ENCODE peak calls at places on chromosomes 5 and 9, in ten cellular contexts. B is heart right ventricle, M is tibial artery, L is heart left ventricle, V is PC-3, Z is HCT116, F is lung, X is DND-41, E is iPS DF 6.9, C is astrocyte. R is an unnamed sample. For H3K36me3, the result is how much of the 10 kb centered on the place peaks cover.

GRCh38 chr5:93150311-93151012 is 430.6 kb downstream of the NR2F1-AS1 start:
- DNase-seq in V (peak), M (no peak), B (no peak), C (no peak), X (no peak), E (no peak), Z (no peak), L (no peak), F (no peak), R (no peak)

GRCh38 chr9:15243086-15243485 is 63.9 kb downstream of the TTC39B start:
- DNase-seq in M (no peak), L (no peak), X (no peak), E (no peak), F (no peak), B (no peak), Z (no peak), C (peak), V (no peak), R (no peak)

GRCh38 chr9:95182854-95183563 is 134.5 kb downstream of the FANCC start:
- DNase-seq in C (no peak), Z (no peak), L (no peak), V (no peak), M (no peak), X (no peak), F (no peak), B (no peak), E (peak), R (no peak)

GRCh38 chr5:137218471-137218870 is 280.7 kb downstream of the SPOCK1 start:
- DNase-seq in F (no peak), Z (no peak), E (no peak), V (peak), L (no peak), M (no peak), C (peak), B (no peak), X (no peak), R (no peak)

GRCh38 chr5:176596689-176597416 is 13.1 kb downstream of the GPRIN1 start:
- DNase-seq in F (no peak), M (no peak), X (no peak), B (peak), E (no peak), L (peak), Z (no peak), V (no peak), C (no peak), R (no peak)

GRCh38 chr5:149215478-149216042 is 56.1 kb upstream of the AFAP1L1 start:
- DNase-seq in E (no peak), L (peak), V (peak), M (peak), F (no peak), Z (no peak), C (peak), X (no peak), B (peak), R (peak)

GRCh38 chr5:178291969-178292825 is 59.6 kb upstream of the PHYKPL start:
- DNase-seq in L (no peak), V (no peak), B (peak), E (no peak), M (peak), Z (no peak), C (no peak), F (no peak), X (no peak), R (peak)

GRCh38 chr5:114412509-114413171 is 50.8 kb downstream of the KCNN2 start:
- DNase-seq in Z (peak), M (no peak), C (peak), F (no peak), B (no peak), E (no peak), L (no peak), V (peak), X (no peak), R (no peak)

GRCh38 chr9:134899818-134900325 is 17.8 kb downstream of the FCN1 start:
- DNase-seq in M (peak), B (no peak), Z (no peak), E (no peak), L (no peak), V (no peak), X (no peak), C (no peak), F (no peak), R (no peak)

GRCh38 chr5:89878140-89878570 is 531.4 kb downstream of the CETN3 start:
- DNase-seq in L (no peak), X (no peak), Z (peak), B (no peak), C (peak), F (no peak), M (no peak), V (peak), E (no peak), R (no peak)

GRCh38 chr9:128532581-128532980 is 19.8 kb upstream of the SPTAN1 start:
- DNase-seq in X (no peak), F (no peak), M (no peak), Z (no peak), E (no peak), V (no peak), L (no peak), B (no peak), C (no peak), R (no peak)

GRCh38 chr5:11182441-11183080 is 421.5 kb upstream of the DAP start:
- DNase-seq in E (peak), C (peak), L (no peak), X (no peak), F (no peak), V (peak), Z (peak), M (no peak), B (no peak), R (no peak)

GRCh38 chr9:110095776-110096175 is 112.2 kb downstream of the C9orf152 start:
- DNase-seq in L (no peak), Z (no peak), F (no peak), C (peak), E (no peak), X (no peak), B (no peak), V (no peak), M (no peak), R (no peak)

GRCh38 chr9:1231998-1232919 is 182.1 kb downstream of the DMRT2 start:
- DNase-seq in L (peak), Z (no peak), E (no peak), M (peak), X (no peak), V (peak), B (peak), C (peak), F (peak), R (peak)

GRCh38 chr5:120146787-120147186 is 317.3 kb upstream of the PRR16 start:
- DNase-seq in L (no peak), X (no peak), C (no peak), F (no peak), M (no peak), Z (no peak), E (no peak), V (peak), B (no peak), R (no peak)

GRCh38 chr9:132730054-132731033 is 60.1 kb downstream of the GTF3C4 start:
- DNase-seq in X (no peak), M (no peak), F (no peak), C (no peak), B (no peak), Z (no peak), E (no peak), V (no peak), L (no peak), R (peak)

GRCh38 chr9:126291925-126292324 is 34.7 kb upstream of the MVB12B start:
- DNase-seq in V (no peak), C (no peak), L (no peak), Z (no peak), F (no peak), B (no peak), E (no peak), M (no peak), X (no peak), R (no peak)

GRCh38 chr5:107184066-107184465 is 486.7 kb downstream of the EFNA5 start:
- DNase-seq in Z (no peak), X (no peak), M (no peak), B (no peak), C (no peak), L (no peak), E (no peak), V (peak), F (no peak), R (no peak)

GRCh38 chr9:109639666-109640231 is 140.2 kb upstream of the PALM2AKAP2 start:
- DNase-seq in V (no peak), L (no peak), B (no peak), Z (no peak), F (no peak), E (no peak), X (no peak), C (no peak), M (no peak), R (no peak)

DNA sequence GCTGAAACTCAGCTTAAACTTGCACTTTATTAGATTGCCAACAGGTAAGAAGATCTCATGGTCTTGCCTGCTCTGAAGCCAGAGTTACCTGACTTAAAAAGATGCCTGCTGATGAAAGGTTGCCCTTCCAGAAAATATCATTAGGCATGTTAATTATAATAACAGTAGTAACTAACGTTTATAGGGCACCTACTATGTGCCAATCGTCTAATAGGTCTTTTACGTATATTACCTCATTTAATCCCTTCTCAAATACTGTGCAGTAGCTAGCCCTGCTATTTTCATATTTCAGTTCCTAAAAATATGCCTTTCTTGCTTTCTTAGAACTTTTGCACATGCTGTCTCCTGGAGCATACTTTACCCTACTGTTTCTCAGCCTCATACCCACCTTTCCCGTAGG is 40.1 kb downstream of the TGFBR1 start:
- DNase-seq in C (no peak), M (no peak), B (no peak), E (no peak), X (no peak), Z (no peak), V (no peak), L (no peak), F (no peak), R (no peak)
- H3K36me3 ChIP-seq in C (under half), M (half or more), B (under half), E (under half), X (half or more), Z (under half), V (under half), L (under half), F (under half), R (under half)

GRCh38 chr9:137818286-137818685 is 59.3 kb upstream of the CACNA1B start:
- DNase-seq in V (no peak), E (no peak), Z (no peak), X (no peak), M (no peak), B (no peak), F (no peak), L (no peak), C (no peak), R (no peak)
- H3K36me3 ChIP-seq in V (under half), E (under half), Z (under half), X (half or more), M (half or more), B (under half), F (under half), L (under half), C (under half), R (half or more)

DNA sequence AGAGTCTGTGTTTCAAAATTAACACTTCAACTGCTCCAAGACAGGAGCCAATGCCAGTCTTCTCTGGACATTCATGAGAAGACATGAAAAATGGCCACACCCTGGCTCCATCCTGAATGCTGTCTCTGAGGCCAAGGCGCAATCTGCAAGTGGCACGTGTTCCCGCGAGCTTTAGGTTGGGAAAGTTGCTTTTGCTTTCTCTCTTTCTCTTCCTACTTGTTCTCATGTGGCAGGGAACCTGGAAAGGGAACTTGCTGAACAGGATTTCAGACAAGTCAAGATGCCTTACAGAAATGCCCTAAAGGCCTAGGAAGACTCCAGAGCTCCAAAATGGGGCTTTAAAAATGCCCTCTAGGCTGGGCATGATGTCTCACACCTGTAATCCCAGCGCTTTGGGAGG is 91.9 kb upstream of the OTULINL start:
- DNase-seq in L (no peak), E (no peak), V (peak), X (no peak), C (no peak), B (no peak), M (no peak), F (no peak), Z (no peak), R (no peak)
- H3K36me3 ChIP-seq in L (under half), E (under half), V (half or more), X (under half), C (half or more), B (under half), M (half or more), F (under half), Z (under half), R (half or more)

GRCh38 chr9:24712190-24712589 is 166.5 kb upstream of the IZUMO3 start:
- DNase-seq in F (no peak), B (no peak), X (no peak), M (no peak), Z (no peak), C (no peak), V (no peak), E (no peak), L (no peak), R (no peak)
- H3K36me3 ChIP-seq in F (under half), B (under half), X (under half), M (under half), Z (under half), C (under half), V (under half), E (under half), L (under half), R (under half)

GRCh38 chr5:138554143-138554542 is 11.1 kb upstream of the ETF1 start:
- DNase-seq in C (no peak), E (no peak), X (no peak), L (no peak), F (no peak), Z (no peak), B (no peak), M (no peak), V (no peak), R (no peak)

GRCh38 chr5:138553437-138554095 is 10.5 kb upstream of the ETF1 start:
- DNase-seq in B (no peak), C (no peak), L (no peak), X (no peak), M (no peak), E (no peak), F (no peak), V (no peak), Z (no peak), R (no peak)

GRCh38 chr5:138557677-138558076 is 14.6 kb upstream of the ETF1 start:
- DNase-seq in L (no peak), M (no peak), B (no peak), Z (no peak), V (no peak), F (no peak), C (no peak), E (no peak), X (no peak), R (no peak)

GRCh38 chr5:138549414-138549813 is 6.4 kb upstream of the ETF1 start:
- DNase-seq in M (no peak), Z (no peak), V (no peak), B (no peak), E (no peak), F (no peak), C (no peak), L (no peak), X (no peak), R (no peak)

DNA sequence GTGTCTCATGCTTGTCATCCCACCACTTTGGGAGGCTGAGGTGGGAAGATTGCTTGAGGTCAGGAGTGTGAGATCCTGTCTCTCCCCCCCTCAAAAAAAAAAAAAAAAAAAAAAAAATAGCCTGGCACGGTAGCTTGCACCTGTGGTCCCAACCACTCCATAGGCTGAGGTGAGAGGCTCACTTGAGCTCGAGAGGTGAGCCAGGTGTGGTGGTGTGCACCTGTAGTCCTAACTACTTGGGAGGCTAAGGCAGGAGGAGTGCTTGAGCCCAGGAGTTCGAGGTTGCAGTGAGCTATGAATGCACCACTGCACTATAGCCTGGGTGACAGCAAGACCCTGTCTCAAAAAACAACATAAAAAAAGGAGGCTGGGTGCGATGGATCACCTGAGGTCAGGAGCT is 9.7 kb upstream of the ETF1 start:
- DNase-seq in F (no peak), L (no peak), B (no peak), Z (no peak), C (no peak), V (no peak), M (no peak), E (no peak), X (no peak), R (no peak)
- H3K36me3 ChIP-seq in F (under half), L (under half), B (under half), Z (under half), C (under half), V (under half), M (under half), E (under half), X (under half), R (under half)

GRCh38 chr9:137984520-137985257 is 107.1 kb downstream of the CACNA1B start:
- DNase-seq in F (no peak), L (no peak), V (no peak), M (no peak), E (no peak), B (no peak), Z (no peak), C (no peak), X (no peak), R (no peak)

GRCh38 chr9:137986268-137987099 is 108.9 kb downstream of the CACNA1B start:
- DNase-seq in C (no peak), X (no peak), L (no peak), B (no peak), E (no peak), M (peak), F (peak), V (no peak), Z (no peak), R (no peak)

GRCh38 chr9:137987244-137988030 is 109.9 kb downstream of the CACNA1B start:
- DNase-seq in Z (no peak), F (peak), E (no peak), M (peak), V (no peak), C (no peak), L (no peak), B (no peak), X (no peak), R (no peak)

GRCh38 chr9:137984005-137984404 is 106.4 kb downstream of the CACNA1B start:
- DNase-seq in M (peak), V (no peak), L (no peak), X (no peak), C (no peak), F (no peak), E (no peak), B (no peak), Z (no peak), R (peak)

GRCh38 chr9:137985637-137986071 is 108.1 kb downstream of the CACNA1B start:
- DNase-seq in M (peak), V (no peak), X (no peak), C (no peak), E (no peak), Z (no peak), L (no peak), B (no peak), F (no peak), R (peak)
- H3K36me3 ChIP-seq in M (under half), V (under half), X (under half), C (under half), E (under half), Z (under half), L (under half), B (under half), F (under half), R (under half)

GRCh38 chr9:137538058-137538457 is 12.1 kb downstream of the PNPLA7 start:
- DNase-seq in X (no peak), M (no peak), C (no peak), F (no peak), Z (no peak), B (no peak), L (no peak), V (no peak), E (no peak), R (no peak)

GRCh38 chr9:137540536-137540935 is 9.7 kb downstream of the PNPLA7 start:
- DNase-seq in E (no peak), C (no peak), M (no peak), B (no peak), Z (no peak), X (no peak), V (no peak), F (no peak), L (no peak), R (no peak)

GRCh38 chr9:137534256-137535119 is 15.7 kb downstream of the PNPLA7 start:
- DNase-seq in M (no peak), V (peak), Z (peak), C (peak), F (peak), L (peak), X (no peak), E (peak), B (no peak), R (no peak)

GRCh38 chr9:137531099-137531765 is 19.0 kb downstream of the PNPLA7 start:
- DNase-seq in C (no peak), E (no peak), V (no peak), L (no peak), M (no peak), X (no peak), F (no peak), Z (no peak), B (no peak), R (no peak)

GRCh38 chr9:137535120-137535428 is 15.1 kb downstream of the PNPLA7 start:
- DNase-seq in E (no peak), X (no peak), C (no peak), F (no peak), M (no peak), B (no peak), Z (no peak), V (no peak), L (no peak), R (no peak)
- H3K36me3 ChIP-seq in E (under half), X (under half), C (under half), F (under half), M (under half), B (under half), Z (under half), V (under half), L (under half), R (under half)

R was measured in sigmoid colon.